ENCODE peak calls at places on chromosomes 6 and 20, in eight cellular contexts. Y is tibial nerve, M is breast epithelium, E is NB4, Z is body of pancreas, B is stomach, S is Peyer's patch, F is spleen. X is an unnamed sample.

GRCh38 chr6:1701668-1702353 is 92.1 kb downstream of the FOXC1 start:
- DNase-seq in E (no peak), F (no peak), S (no peak), Z (no peak), M (no peak), Y (no peak), B (no peak), X (peak; percentile 24)

GRCh38 chr20:57059055-57059617 is 207.3 kb downstream of the BMP7 start:
- DNase-seq in S (no peak), Z (no peak), E (no peak), Y (no peak), B (no peak), F (no peak), M (no peak), X (no peak)

GRCh38 chr6:169453221-169453620 is 199.6 kb upstream of the THBS2 start:
- DNase-seq in F (no peak), B (no peak), E (no peak), M (no peak), S (no peak), Y (no peak), Z (no peak), X (no peak)

GRCh38 chr6:109424946-109425345 is 15.5 kb downstream of the PPIL6 start:
- DNase-seq in E (no peak), Y (no peak), B (no peak), S (no peak), Z (no peak), F (no peak), M (no peak), X (no peak)

GRCh38 chr6:6911391-6911790 is 196.4 kb upstream of the RREB1 start:
- DNase-seq in S (no peak), Z (no peak), F (peak; percentile 61), M (no peak), Y (no peak), B (no peak), E (no peak), X (no peak)

GRCh38 chr6:165298426-165298825 is 11.0 kb downstream of the C6orf118 start:
- DNase-seq in M (no peak), Y (no peak), F (no peak), S (no peak), B (no peak), Z (no peak), E (no peak), X (no peak)

GRCh38 chr6:85015396-85015990 is 251.1 kb upstream of the TBX18 start:
- DNase-seq in B (peak; percentile 31), S (no peak), F (no peak), Z (peak; percentile 51), E (peak; percentile 41), Y (peak; percentile 63), M (no peak), X (peak; percentile 12)

GRCh38 chr20:36193937-36194712 is 39.6 kb downstream of the EPB41L1 start:
- DNase-seq in S (no peak), B (no peak), F (no peak), Z (no peak), M (no peak), E (no peak), Y (no peak), X (no peak)

GRCh38 chr6:134750669-134751068 is 199.2 kb downstream of the ALDH8A1 start:
- DNase-seq in F (no peak), Y (no peak), B (no peak), M (no peak), S (no peak), Z (no peak), E (no peak), X (no peak)

GRCh38 chr6:48183816-48184215 is 72.8 kb upstream of the PTCHD4 start:
- DNase-seq in M (no peak), E (no peak), Y (no peak), B (no peak), S (no peak), Z (no peak), F (no peak), X (no peak)

DNA sequence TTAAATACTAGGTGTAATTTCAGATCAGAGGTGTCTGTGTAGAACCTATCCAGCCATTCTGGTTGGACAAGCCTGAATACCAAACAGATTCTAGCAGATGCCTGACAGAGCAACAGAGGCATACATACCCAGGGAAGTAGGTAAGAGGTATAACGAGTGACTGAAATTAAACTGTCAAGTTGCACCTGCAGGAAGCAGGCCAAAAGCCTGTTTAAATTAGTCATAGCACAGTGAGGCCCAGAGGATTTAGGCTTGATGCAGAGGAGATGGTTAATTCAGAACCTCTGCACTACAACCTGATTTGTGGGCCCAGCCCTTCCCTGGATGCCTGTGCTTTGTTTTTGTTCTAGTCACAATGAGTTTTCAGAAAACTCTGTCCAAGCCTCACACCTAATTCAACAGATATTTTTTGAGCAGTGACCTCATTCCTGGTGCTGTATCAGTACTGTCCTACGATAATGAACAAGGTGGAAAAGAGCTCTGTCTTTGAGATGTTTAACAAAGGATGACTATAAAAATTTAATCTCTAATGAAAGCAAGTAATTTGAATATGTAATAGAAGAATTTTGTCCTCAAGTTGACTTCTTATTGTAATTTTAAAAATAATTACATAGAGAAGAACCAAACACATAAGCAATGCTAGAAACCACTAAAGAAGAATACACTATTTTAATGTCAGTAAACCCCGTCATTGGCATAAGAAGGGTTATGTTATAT is 31.7 kb downstream of the C6orf58 start:
- DNase-seq in S (no peak), Z (no peak), F (no peak), E (no peak), B (no peak), M (no peak), Y (no peak), X (no peak)
- TF ChIP-seq POLR2A in S (no peak), Z (no peak), F (no peak), E (no peak), B (no peak), M (no peak), Y (no peak), X (no peak)

GRCh38 chr6:28424163-28424562 is 19.1 kb downstream of the ZSCAN23 start:
- DNase-seq in Y (no peak), Z (no peak), F (no peak), B (no peak), M (no peak), E (no peak), S (no peak), X (no peak)

GRCh38 chr6:28433119-28433518 is 10.2 kb downstream of the ZSCAN23 start:
- DNase-seq in S (no peak), F (no peak), Y (no peak), Z (no peak), E (peak; percentile 37), B (no peak), M (no peak), X (no peak)

GRCh38 chr6:28425942-28426541 is 17.2 kb downstream of the ZSCAN23 start:
- DNase-seq in S (no peak), Z (no peak), Y (no peak), M (no peak), F (no peak), E (no peak), B (no peak), X (no peak)

DNA sequence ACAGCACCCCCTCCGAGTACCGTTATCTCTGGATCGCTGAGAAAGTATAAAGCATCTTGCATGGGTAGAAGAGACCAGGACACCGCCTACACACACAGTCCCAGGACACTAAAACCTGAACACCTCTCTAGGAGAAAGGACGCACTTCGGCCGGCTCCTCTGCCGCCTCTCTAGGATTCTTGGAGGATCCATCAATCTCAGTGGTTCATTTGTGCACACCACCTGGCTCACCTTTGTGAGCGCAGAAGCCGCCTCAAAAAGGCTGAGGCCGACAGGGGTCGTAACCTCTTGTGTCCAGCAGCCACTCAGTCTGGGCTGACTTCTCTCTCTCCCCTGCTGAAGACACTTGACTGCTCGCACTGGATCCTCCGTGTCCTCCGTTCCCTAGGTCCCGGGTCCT is 13.5 kb downstream of the ZSCAN23 start:
- DNase-seq in Y (no peak), B (no peak), M (no peak), S (no peak), F (no peak), Z (no peak), E (no peak), X (no peak)
- H3K4me3 ChIP-seq in Y (no peak overlapping the region), B (no peak overlapping the region), M (no peak overlapping the region), S (no peak overlapping the region), F (no peak overlapping the region), Z (no peak overlapping the region), E (no peak overlapping the region), X (no peak overlapping the region)

GRCh38 chr20:24100370-24101011 is 111.9 kb upstream of the GGTLC1 start:
- DNase-seq in B (peak; percentile 32), Z (peak; percentile 45), S (peak; percentile 19), E (peak; percentile 67), M (no peak), F (no peak), Y (no peak), X (no peak)

GRCh38 chr20:24098886-24099285 is 110.3 kb upstream of the GGTLC1 start:
- DNase-seq in B (no peak), Z (no peak), S (no peak), E (no peak), Y (no peak), M (no peak), F (no peak), X (no peak)

GRCh38 chr20:24106155-24106800 is 117.7 kb upstream of the GGTLC1 start:
- DNase-seq in B (no peak), E (no peak), M (no peak), Z (no peak), F (no peak), S (no peak), Y (no peak), X (no peak)

GRCh38 chr20:24102749-24103148 is 114.2 kb upstream of the GGTLC1 start:
- DNase-seq in E (no peak), S (no peak), Z (no peak), B (no peak), Y (no peak), F (no peak), M (no peak), X (no peak)

GRCh38 chr20:24102290-24102689 is 113.7 kb upstream of the GGTLC1 start:
- DNase-seq in M (no peak), Z (no peak), Y (no peak), E (peak; percentile 64), B (no peak), S (no peak), F (no peak), X (no peak)
- TF ChIP-seq CTCF in M (no peak), Z (no peak), Y (peak; percentile 9), E (peak; percentile 89), B (no peak), S (no peak), F (peak; percentile 31), X (no peak)

DNA sequence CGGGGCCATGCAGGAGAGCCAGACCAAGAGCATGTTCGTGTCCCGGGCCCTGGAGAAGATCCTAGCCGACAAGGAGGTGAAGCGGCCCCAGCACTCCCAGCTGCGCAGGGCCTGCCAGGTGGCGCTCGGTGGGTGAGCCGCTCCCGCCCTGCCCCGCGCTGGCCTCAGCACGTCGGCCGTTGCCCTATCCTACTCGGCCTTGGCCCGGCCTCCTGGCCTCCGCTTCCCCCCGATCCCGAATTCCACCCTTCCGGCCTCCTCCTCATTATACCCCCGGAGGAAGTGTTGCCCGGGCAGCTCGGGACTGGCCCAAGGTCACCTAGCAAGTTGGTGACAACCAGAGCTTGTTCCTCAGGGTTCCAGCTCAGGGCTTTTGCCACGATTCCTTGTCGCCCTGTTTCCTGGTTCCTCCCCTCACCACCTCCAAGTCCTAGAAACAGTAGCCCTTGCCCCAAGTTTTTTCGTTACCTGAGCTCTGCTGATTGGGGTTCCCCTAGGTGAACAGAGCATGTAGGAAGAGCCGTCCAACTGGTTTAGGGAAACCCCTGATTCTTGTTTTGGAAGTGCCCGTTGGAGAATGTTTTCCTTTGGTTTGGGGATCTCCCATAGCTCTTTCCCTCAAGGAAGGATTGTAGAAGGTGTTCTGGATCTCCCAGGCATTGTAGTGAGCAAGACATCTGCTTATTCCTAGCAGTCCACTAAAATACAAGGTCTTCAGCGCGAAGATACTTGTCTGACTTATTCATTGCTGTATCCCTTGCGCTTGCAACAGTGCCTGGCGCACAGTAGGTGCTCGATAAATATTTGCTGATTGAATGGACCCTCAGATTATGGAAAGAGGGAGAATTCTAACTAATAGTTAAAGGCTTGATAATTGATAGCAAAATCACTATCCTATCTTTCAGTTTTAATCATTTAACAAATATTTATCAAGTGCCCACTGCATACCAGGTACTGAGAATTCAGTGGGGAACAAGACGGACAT is 664 bp downstream of the ARFGEF2 start:
- DNase-seq in S (no peak), E (peak; percentile 78), F (peak; percentile 92), Y (no peak), M (peak; percentile 55), Z (peak; percentile 58), B (peak; percentile 64), X (peak; percentile 43)
- TF ChIP-seq POLR2A in S (no peak), E (no peak), F (no peak), Y (no peak), M (no peak), Z (no peak), B (no peak), X (no peak)